ENCODE peak calls at places on chromosomes 5 and 9, in five cellular contexts. S is BJ; U is Panc1; W is CD8-positive, alpha-beta T cell; R is left ventricle myocardium inferior. P is an unnamed sample. For H3K36me3, the result is how much of the 10 kb centered on the place peaks cover.

GRCh38 chr9:91433180-91433579 is 9.5 kb upstream of the NFIL3 start:
- DNase-seq in W (no peak), U (peak), R (no peak), S (peak), P (no peak)

GRCh38 chr5:65982635-65983034 is 56.3 kb downstream of the ERBIN start:
- DNase-seq in S (no peak), R (no peak), U (no peak), W (no peak), P (no peak)

GRCh38 chr5:43416988-43417394 is 4.8 kb upstream of the CCL28 start:
- DNase-seq in W (no peak), R (no peak), S (no peak), U (no peak), P (no peak)

GRCh38 chr5:91016954-91017690 is 366.0 kb downstream of the ARRDC3 start:
- DNase-seq in W (no peak), U (no peak), S (no peak), R (no peak), P (no peak)

GRCh38 chr5:172114875-172115422 is 73.1 kb downstream of the STK10 start:
- DNase-seq in U (no peak), R (peak), W (peak), S (no peak), P (no peak)

GRCh38 chr9:89635007-89635742 is 30.4 kb downstream of the GADD45G start:
- DNase-seq in R (no peak), W (no peak), U (no peak), S (peak), P (no peak)

GRCh38 chr5:72920690-72921089 is 35.2 kb upstream of the FCHO2 start:
- DNase-seq in U (peak), S (no peak), W (no peak), R (no peak), P (no peak)

GRCh38 chr9:99352786-99353185 is 130.7 kb downstream of the SEC61B start:
- DNase-seq in R (no peak), S (peak), U (no peak), W (no peak), P (no peak)

GRCh38 chr9:95641591-95641990 is 124.8 kb upstream of the PTCH1 start:
- DNase-seq in U (no peak), S (no peak), R (no peak), W (no peak), P (no peak)

GRCh38 chr5:61429906-61430305 is 97.8 kb downstream of the ZSWIM6 start:
- DNase-seq in W (no peak), S (no peak), R (no peak), U (no peak), P (no peak)

GRCh38 chr5:64649512-64649911 is 40.8 kb upstream of the SHISAL2B start:
- DNase-seq in U (no peak), S (no peak), R (no peak), W (no peak), P (no peak)

GRCh38 chr5:132437604-132438275 is 52.8 kb downstream of the IRF1 start:
- DNase-seq in S (peak), W (peak), U (no peak), R (peak), P (peak)

GRCh38 chr5:8828596-8829321 is 717.1 kb downstream of the SEMA5A start:
- DNase-seq in S (no peak), U (no peak), R (no peak), W (no peak), P (no peak)

GRCh38 chr5:69364850-69365249 is 4.5 kb downstream of the AK6 start:
- DNase-seq in U (no peak), W (no peak), S (no peak), R (no peak), P (no peak)

GRCh38 chr5:69364414-69364813 is 4.9 kb downstream of the AK6 start:
- DNase-seq in W (no peak), R (no peak), U (no peak), S (no peak), P (no peak)

GRCh38 chr5:69368458-69369368 is 607 bp downstream of the AK6 start:
- DNase-seq in S (no peak), U (no peak), W (peak), R (no peak), P (no peak)

GRCh38 chr5:69369369-69370121 is at the start of the genes AK6, RAD17 and TAF9:
- DNase-seq in S (peak), U (peak), R (peak), W (peak), P (peak)

DNA sequence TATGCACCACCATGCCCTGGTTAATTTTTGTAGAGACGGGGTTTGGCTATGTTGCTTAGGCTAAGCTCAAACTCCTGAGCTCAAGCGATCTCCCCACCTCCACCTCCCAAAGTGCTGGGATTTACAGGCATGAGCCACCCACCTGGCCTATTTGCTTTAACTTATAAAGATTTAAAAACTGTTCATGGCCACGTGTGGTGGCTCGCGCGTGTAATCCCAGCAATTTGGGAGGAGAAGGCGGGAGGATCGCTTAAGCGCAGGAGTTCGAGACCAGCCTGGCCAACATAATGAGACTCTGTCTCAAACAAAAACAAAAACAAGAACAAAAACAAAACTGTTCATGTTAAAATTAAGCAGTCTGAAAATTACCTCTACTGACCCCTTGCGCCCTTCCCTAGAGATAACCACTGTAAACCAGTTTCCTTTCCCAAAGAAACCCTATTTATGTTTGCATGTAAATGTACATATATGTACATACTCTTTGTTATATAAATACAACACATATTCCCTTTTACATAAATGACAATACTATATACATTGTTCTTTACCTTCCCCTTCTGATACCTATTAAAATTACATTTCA is 1.5 kb downstream of the AK6 start:
- DNase-seq in W (no peak), U (no peak), S (no peak), R (no peak), P (no peak)
- H3K36me3 ChIP-seq in W (under half), U (under half), S (under half), R (under half), P (under half)

GRCh38 chr9:131657456-131657855 is 82.4 kb downstream of the RAPGEF1 start:
- DNase-seq in U (no peak), S (no peak), R (no peak), W (no peak), P (no peak)
- H3K36me3 ChIP-seq in U (under half), S (under half), R (under half), W (under half), P (under half)

DNA sequence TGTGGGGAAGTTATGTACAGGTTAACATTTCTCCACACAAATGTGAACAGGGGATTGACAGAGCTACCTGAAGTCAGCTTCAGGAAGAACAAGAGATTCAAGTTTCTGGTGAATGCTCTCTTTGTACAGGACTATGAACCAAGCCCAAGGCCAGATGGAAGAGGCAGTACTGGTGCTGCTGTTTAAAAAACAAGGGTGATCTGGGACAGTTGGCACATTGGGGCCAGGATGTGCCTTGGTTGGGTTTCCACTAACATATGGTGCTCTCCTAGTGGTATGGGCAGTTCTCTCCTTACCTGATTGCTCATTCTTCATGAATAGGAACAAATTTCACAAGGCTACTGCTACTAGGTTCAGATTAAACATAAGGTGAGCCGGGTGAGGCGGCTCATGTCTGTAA is 40.0 kb downstream of the MTMR12 start:
- DNase-seq in S (no peak), R (no peak), W (no peak), U (no peak), P (no peak)
- H3K36me3 ChIP-seq in S (under half), R (half or more), W (under half), U (under half), P (half or more)

DNA sequence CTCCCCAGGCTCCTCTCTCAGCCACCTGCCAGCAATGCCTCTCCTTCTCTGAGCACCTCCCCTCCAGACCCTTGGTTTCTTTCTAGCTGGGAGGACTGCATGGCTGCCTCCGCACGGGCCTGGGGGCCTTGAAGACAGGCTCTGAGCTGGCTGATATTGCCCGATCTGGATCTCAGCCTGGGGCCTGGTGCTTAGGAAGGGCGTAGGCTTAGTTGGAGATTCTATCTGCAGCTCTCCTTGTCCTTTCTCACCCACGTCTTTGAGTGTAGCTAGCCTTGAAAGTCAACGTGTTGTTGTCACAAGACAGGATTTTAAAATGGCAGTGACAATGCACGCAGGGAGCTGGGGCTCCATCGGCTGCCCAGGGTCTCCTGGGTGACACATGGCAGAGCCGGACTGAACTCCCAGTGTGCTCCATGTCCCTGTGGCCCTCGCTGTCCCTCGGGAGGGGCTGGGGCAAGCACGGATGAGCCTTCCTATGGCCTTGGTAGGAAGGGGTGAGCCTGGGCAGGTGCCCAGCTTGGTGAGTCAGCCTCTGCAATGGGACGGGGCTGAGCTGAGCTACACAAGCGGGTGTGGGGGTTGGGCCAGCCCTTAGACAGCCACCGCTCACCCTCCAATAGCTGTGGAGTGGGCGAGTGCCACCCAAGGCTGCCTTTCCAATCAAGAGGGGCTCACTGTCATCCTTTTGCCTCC is 9.4 kb downstream of the ADAMTSL2 start:
- DNase-seq in R (no peak), U (no peak), S (no peak), W (no peak), P (no peak)
- H3K36me3 ChIP-seq in R (under half), U (under half), S (under half), W (under half), P (under half)

GRCh38 chr9:21967707-21968106 is 26.5 kb downstream of the CDKN2A start:
- DNase-seq in W (no peak), S (no peak), R (no peak), U (no peak), P (no peak)
- H3K36me3 ChIP-seq in W (under half), S (under half), R (under half), U (under half), P (under half)

GRCh38 chr9:136860933-136861873 is 4.9 kb downstream of the EDF1 start:
- DNase-seq in W (peak), S (no peak), U (no peak), R (peak), P (no peak)
- H3K36me3 ChIP-seq in W (under half), S (under half), U (under half), R (under half), P (half or more)

GRCh38 chr9:126145887-126146253 is 180.8 kb upstream of the MVB12B start:
- DNase-seq in U (no peak), S (no peak), W (no peak), R (no peak), P (no peak)

GRCh38 chr9:126147620-126148522 is 178.8 kb upstream of the MVB12B start:
- DNase-seq in U (no peak), W (no peak), S (no peak), R (no peak), P (no peak)

GRCh38 chr9:126148523-126148870 is 178.1 kb upstream of the MVB12B start:
- DNase-seq in U (no peak), R (no peak), W (no peak), S (no peak), P (no peak)

GRCh38 chr9:126146254-126147145 is 180.1 kb upstream of the MVB12B start:
- DNase-seq in U (no peak), R (no peak), W (no peak), S (no peak), P (peak)

DNA sequence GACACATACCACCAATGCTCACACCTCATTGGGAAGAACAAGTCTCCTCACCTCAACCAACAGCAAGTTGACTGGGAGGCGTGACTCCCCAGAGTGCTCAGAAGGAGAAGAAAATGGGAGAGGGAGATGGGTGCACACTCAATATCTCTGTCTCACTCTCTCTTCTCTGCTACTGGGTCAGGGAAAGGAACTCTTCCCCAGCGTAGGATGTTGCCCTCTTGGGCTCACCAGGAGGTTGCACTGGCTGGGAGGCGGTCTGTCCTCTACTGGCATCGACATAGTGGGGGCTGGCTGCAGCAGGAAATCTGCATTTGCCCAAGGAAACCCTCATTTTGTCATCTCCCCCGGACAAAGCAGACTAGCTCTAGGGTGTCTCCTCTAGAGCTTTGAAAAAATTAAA is 179.4 kb upstream of the MVB12B start:
- DNase-seq in S (no peak), U (no peak), R (no peak), W (no peak), P (no peak)
- H3K36me3 ChIP-seq in S (under half), U (under half), R (under half), W (under half), P (under half)

GRCh38 chr5:95915999-95916686 is 45.5 kb downstream of the ELL2 start:
- DNase-seq in S (no peak), U (no peak), R (no peak), W (no peak), P (no peak)
- H3K36me3 ChIP-seq in S (under half), U (under half), R (under half), W (under half), P (under half)

DNA sequence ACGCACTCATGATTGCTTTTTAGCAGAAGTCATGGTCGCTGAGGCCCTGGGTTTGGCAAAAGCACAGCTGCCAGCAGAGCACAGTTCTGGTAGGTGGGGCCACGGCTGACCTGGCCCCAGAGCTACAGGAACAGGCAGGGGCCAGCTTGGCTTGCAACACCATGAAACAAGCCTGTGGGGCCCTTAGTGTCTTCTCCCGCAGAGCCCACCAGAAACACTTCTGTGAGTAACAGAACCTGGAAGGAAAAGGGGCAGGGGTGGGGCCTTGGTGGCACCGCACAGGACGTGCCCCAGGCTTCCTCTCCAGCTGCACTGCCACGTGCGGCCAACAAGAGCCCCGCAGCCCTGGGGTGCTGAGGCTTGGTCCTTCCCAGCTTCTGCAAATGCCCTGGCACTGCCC is 4.8 kb downstream of the ASB6 start:
- DNase-seq in R (no peak), S (no peak), W (no peak), U (no peak), P (no peak)
- H3K36me3 ChIP-seq in R (half or more), S (half or more), W (half or more), U (under half), P (half or more)

P was measured in WERI-Rb-1.